ENCODE peak calls at places on chromosomes 16 and 17, in ten cellular contexts. U, G, Z, W, P, L, S, I, Y and H are unnamed samples.

GRCh38 chr16:57512296-57513001 is 23.9 kb downstream of the CCDC102A start:
- DNase-seq in U (no peak), G (no peak), Z (no peak), W (no peak), P (peak), L (no peak), S (no peak), I (no peak), Y (no peak), H (no peak)

GRCh38 chr16:87931504-87931903 is 4.8 kb downstream of the CA5A start:
- DNase-seq in U (no peak), G (no peak), Z (no peak), W (peak), P (peak), L (no peak), S (no peak), I (no peak), Y (no peak), H (peak)

GRCh38 chr17:2871205-2871604 is 75.0 kb downstream of the RAP1GAP2 start:
- DNase-seq in U (no peak), G (no peak), Z (no peak), W (no peak), P (no peak), L (no peak), S (no peak), I (no peak), Y (no peak), H (no peak)

GRCh38 chr16:54657058-54657708 is 273.5 kb upstream of the IRX5 start:
- DNase-seq in U (no peak), G (no peak), Z (no peak), W (no peak), P (no peak), L (no peak), S (no peak), I (no peak), Y (no peak), H (no peak)

GRCh38 chr17:19707728-19708221 is 8.6 kb downstream of the SLC47A2 start:
- DNase-seq in U (no peak), G (no peak), Z (no peak), W (no peak), P (no peak), L (no peak), S (peak), I (no peak), Y (no peak), H (no peak)

GRCh38 chr16:4376126-4376819 is 4.6 kb downstream of the VASN start:
- DNase-seq in U (peak), G (peak), Z (no peak), W (no peak), P (peak), L (no peak), S (peak), I (no peak), Y (no peak), H (no peak)

GRCh38 chr17:38550661-38551060 is 55.1 kb downstream of the SRCIN1 start:
- DNase-seq in U (peak), G (no peak), Z (no peak), W (no peak), P (no peak), L (no peak), S (peak), I (no peak), Y (no peak), H (no peak)

GRCh38 chr16:87423429-87423828 is 31.3 kb downstream of the MAP1LC3B start:
- DNase-seq in U (no peak), G (no peak), Z (no peak), W (no peak), P (no peak), L (no peak), S (no peak), I (no peak), Y (no peak), H (no peak)

GRCh38 chr16:68636064-68636551 is 9.0 kb upstream of the CDH3 start:
- DNase-seq in U (no peak), G (no peak), Z (no peak), W (no peak), P (no peak), L (no peak), S (no peak), I (no peak), Y (no peak), H (no peak)

GRCh38 chr17:57873261-57874057 is 23.6 kb upstream of the MRPS23 start:
- DNase-seq in U (no peak), G (no peak), Z (no peak), W (no peak), P (no peak), L (no peak), S (peak), I (no peak), Y (no peak), H (no peak)

GRCh38 chr17:35218901-35219300 is 24.0 kb upstream of the SLFN5 start:
- DNase-seq in U (no peak), G (no peak), Z (no peak), W (no peak), P (no peak), L (no peak), S (no peak), I (no peak), Y (no peak), H (no peak)

GRCh38 chr16:84341533-84342295 is 26.6 kb upstream of the ATP2C2 start:
- DNase-seq in U (no peak), G (no peak), Z (no peak), W (no peak), P (no peak), L (no peak), S (no peak), I (no peak), Y (no peak), H (no peak)

GRCh38 chr17:62916684-62917571 is 49.1 kb upstream of the TANC2 start:
- DNase-seq in U (no peak), G (no peak), Z (no peak), W (no peak), P (no peak), L (no peak), S (no peak), I (no peak), Y (no peak), H (no peak)

GRCh38 chr17:9409430-9409829 is 166.2 kb downstream of the STX8 start:
- DNase-seq in U (no peak), G (no peak), Z (no peak), W (no peak), P (peak), L (no peak), S (no peak), I (no peak), Y (no peak), H (no peak)

GRCh38 chr16:86982912-86983311 is 334.3 kb downstream of the C16orf95 start:
- DNase-seq in U (no peak), G (no peak), Z (no peak), W (no peak), P (no peak), L (no peak), S (no peak), I (no peak), Y (no peak), H (no peak)

GRCh38 chr16:77076839-77077238 is 114.2 kb upstream of the MON1B start:
- DNase-seq in U (no peak), G (no peak), Z (no peak), W (no peak), P (no peak), L (no peak), S (no peak), I (no peak), Y (no peak), H (no peak)

GRCh38 chr17:42284566-42284965 is 3.7 kb upstream of the STAT5A start:
- DNase-seq in U (no peak), G (no peak), Z (no peak), W (no peak), P (no peak), L (no peak), S (no peak), I (no peak), Y (no peak), H (no peak)

GRCh38 chr17:27751166-27751565 is 49.2 kb downstream of the NOS2 start:
- DNase-seq in U (no peak), G (no peak), Z (no peak), W (no peak), P (no peak), L (no peak), S (no peak), I (no peak), Y (no peak), H (no peak)

GRCh38 chr16:83887088-83887487 is 11.8 kb upstream of the MLYCD start:
- DNase-seq in U (no peak), G (no peak), Z (no peak), W (peak), P (no peak), L (no peak), S (no peak), I (peak), Y (no peak), H (no peak)

GRCh38 chr16:85935957-85936760 is 37.2 kb downstream of the IRF8 start:
- DNase-seq in U (no peak), G (no peak), Z (peak), W (no peak), P (no peak), L (peak), S (no peak), I (no peak), Y (peak), H (no peak)

GRCh38 chr17:66661411-66661843 is 173.5 kb upstream of the CACNG5 start:
- DNase-seq in U (no peak), G (no peak), Z (no peak), W (no peak), P (no peak), L (no peak), S (no peak), I (peak), Y (no peak), H (no peak)

GRCh38 chr16:72429566-72430160 is 257.7 kb upstream of the PMFBP1 start:
- DNase-seq in U (no peak), G (no peak), Z (no peak), W (no peak), P (no peak), L (no peak), S (no peak), I (no peak), Y (no peak), H (no peak)

GRCh38 chr17:75756451-75757085 is 8.4 kb downstream of the GALK1 start:
- DNase-seq in U (no peak), G (no peak), Z (no peak), W (no peak), P (peak), L (no peak), S (peak), I (no peak), Y (no peak), H (no peak)

GRCh38 chr17:7972131-7972785 is 30.2 kb upstream of the GUCY2D start:
- DNase-seq in U (no peak), G (no peak), Z (no peak), W (no peak), P (no peak), L (no peak), S (no peak), I (no peak), Y (no peak), H (no peak)

GRCh38 chr16:55501549-55502322 is 7.1 kb upstream of the LPCAT2 start:
- DNase-seq in U (no peak), G (no peak), Z (no peak), W (no peak), P (peak), L (no peak), S (no peak), I (no peak), Y (no peak), H (peak)

GRCh38 chr16:9978160-9978725 is 204.0 kb downstream of the GRIN2A start:
- DNase-seq in U (no peak), G (no peak), Z (no peak), W (no peak), P (no peak), L (no peak), S (no peak), I (no peak), Y (no peak), H (no peak)

GRCh38 chr16:68664297-68664696 is 19.2 kb downstream of the CDH3 start:
- DNase-seq in U (no peak), G (no peak), Z (no peak), W (no peak), P (no peak), L (no peak), S (no peak), I (no peak), Y (no peak), H (no peak)

GRCh38 chr17:74037320-74037719 is 166.2 kb upstream of the RPL38 start:
- DNase-seq in U (no peak), G (no peak), Z (no peak), W (no peak), P (peak), L (no peak), S (no peak), I (no peak), Y (no peak), H (no peak)